ENCODE peak calls at places on chromosomes 12 and 14, in five cellular contexts. E is HT1080, M is hepatocyte, Z is choroid plexus epithelial cell, T is iris pigment epithelial cell. J is an unnamed sample.

GRCh38 chr12:50132505-50133135 is 20.6 kb downstream of the COX14 start:
- DNase-seq in E (peak; percentile 43), M (peak; percentile 59), Z (peak; percentile 56), T (peak; percentile 18), J (no peak)

GRCh38 chr14:64721391-64721791 is 17.2 kb downstream of the PLEKHG3 start:
- DNase-seq in E (no peak), M (no peak), Z (peak; percentile 76), T (peak; percentile 46), J (peak; percentile 44)

GRCh38 chr14:21408152-21408551 is 24.3 kb upstream of the SUPT16H start:
- DNase-seq in E (peak; percentile 69), M (no peak), Z (peak; percentile 89), T (peak; percentile 85), J (no peak)

GRCh38 chr14:36129181-36129580 is 47.3 kb downstream of the PTCSC3 start:
- DNase-seq in E (peak; percentile 33), M (no peak), Z (no peak), T (peak; percentile 3), J (no peak)

GRCh38 chr12:122880155-122880605 is 15.7 kb downstream of the VPS37B start:
- DNase-seq in E (no peak), M (no peak), Z (peak; percentile 56), T (peak; percentile 68), J (no peak)

GRCh38 chr12:101935769-101936741 is 58.7 kb downstream of the DRAM1 start:
- DNase-seq in E (peak; percentile 95), M (peak; percentile 62), Z (peak; percentile 99), T (peak; percentile 99), J (no peak)

GRCh38 chr14:24903337-24903736 is 146.6 kb downstream of the STXBP6 start:
- DNase-seq in E (peak; percentile 69), M (no peak), Z (peak; percentile 72), T (peak; percentile 66), J (no peak)

GRCh38 chr14:51353901-51354300 is 113.9 kb downstream of the TMX1 start:
- DNase-seq in E (no peak), M (no peak), Z (no peak), T (no peak), J (no peak)

GRCh38 chr12:24562761-24563392 is 386.0 kb downstream of the BCAT1 start:
- DNase-seq in E (no peak), M (peak; percentile 50), Z (peak; percentile 70), T (peak; percentile 69), J (peak; percentile 84)

GRCh38 chr12:92431146-92431545 is 271.6 kb upstream of the PLEKHG7 start:
- DNase-seq in E (no peak), M (no peak), Z (no peak), T (no peak), J (no peak)

GRCh38 chr14:85714046-85714445 is 184.1 kb downstream of the FLRT2 start:
- DNase-seq in E (no peak), M (no peak), Z (no peak), T (no peak), J (no peak)

GRCh38 chr14:105126126-105126969 is 42.2 kb downstream of the JAG2 start:
- DNase-seq in E (no peak), M (no peak), Z (no peak), T (no peak), J (no peak)

GRCh38 chr14:36822671-36823070 is 161.0 kb downstream of the PAX9 start:
- DNase-seq in E (no peak), M (no peak), Z (no peak), T (no peak), J (no peak)

GRCh38 chr12:99043319-99043914 is 398.3 kb downstream of the APAF1 start:
- DNase-seq in E (peak; percentile 36), M (peak; percentile 80), Z (peak; percentile 81), T (peak; percentile 63), J (peak; percentile 64)